ENCODE peak calls at places on chromosomes 2 and 18, in four cellular contexts. R is GM12878, D is K562, P is HepG2. J is an unnamed sample.

GRCh38 chr2:40421643-40422297 is 30.1 kb downstream of the SLC8A1 start:
- DNase-seq in R (no peak), D (no peak), P (no peak), J (no peak)

GRCh38 chr2:30301551-30301950 is 70.2 kb downstream of the LBH start:
- DNase-seq in R (no peak), D (no peak), P (no peak), J (no peak)

GRCh38 chr2:105313877-105314276 is 15.7 kb downstream of the TGFBRAP1 start:
- DNase-seq in R (no peak), D (no peak), P (no peak), J (no peak)

GRCh38 chr2:159106105-159106504 is 137.7 kb downstream of the TANC1 start:
- DNase-seq in R (no peak), D (no peak), P (no peak), J (no peak)

GRCh38 chr2:28736034-28736433 is 15.6 kb upstream of the PPP1CB start:
- DNase-seq in R (no peak), D (no peak), P (no peak), J (no peak)

GRCh38 chr2:162989507-162989906 is 150.9 kb upstream of the KCNH7 start:
- DNase-seq in R (no peak), D (no peak), P (no peak), J (peak)

GRCh38 chr2:206876176-206876575 is 63.1 kb upstream of the CPO start:
- DNase-seq in R (no peak), D (no peak), P (no peak), J (no peak)

GRCh38 chr2:149258531-149258930 is 71.9 kb upstream of the LYPD6 start:
- DNase-seq in R (no peak), D (no peak), P (no peak), J (no peak)

GRCh38 chr2:58890865-58891525 is 649.9 kb upstream of the FANCL start:
- DNase-seq in R (no peak), D (no peak), P (no peak), J (no peak)

GRCh38 chr2:15195723-15196270 is 365.3 kb downstream of the NBAS start:
- DNase-seq in R (no peak), D (no peak), P (no peak), J (no peak)

GRCh38 chr2:21916934-21917522 is 793.3 kb downstream of the TDRD15 start:
- DNase-seq in R (no peak), D (no peak), P (no peak), J (no peak)

GRCh38 chr2:206611191-206611590 is 31.1 kb upstream of the FAM237A start:
- DNase-seq in R (no peak), D (no peak), P (no peak), J (no peak)

GRCh38 chr18:74139888-74140287 is 7.7 kb downstream of the FBXO15 start:
- DNase-seq in R (no peak), D (peak), P (no peak), J (no peak)

GRCh38 chr18:9708057-9708881 is at the start of gene RAB31:
- DNase-seq in R (no peak), D (peak), P (no peak), J (peak)

GRCh38 chr2:136247204-136247990 is 129.4 kb upstream of the CXCR4 start:
- DNase-seq in R (no peak), D (no peak), P (no peak), J (no peak)

GRCh38 chr18:13216092-13216582 is 2.4 kb upstream of the LDLRAD4 start:
- DNase-seq in R (peak), D (no peak), P (peak), J (peak)

GRCh38 chr2:135043345-135043744 is 3.9 kb downstream of the MAP3K19 start:
- DNase-seq in R (no peak), D (peak), P (no peak), J (no peak)

GRCh38 chr2:70686577-70687460 is 81.2 kb downstream of the ADD2 start:
- DNase-seq in R (no peak), D (peak), P (peak), J (peak)

GRCh38 chr2:204431529-204431928 is 113.7 kb upstream of the PARD3B start:
- DNase-seq in R (no peak), D (no peak), P (no peak), J (no peak)

GRCh38 chr2:119700866-119701265 is 21.9 kb downstream of the TMEM177 start:
- DNase-seq in R (no peak), D (no peak), P (no peak), J (no peak)

GRCh38 chr2:121340926-121341325 is 55.9 kb upstream of the TFCP2L1 start:
- DNase-seq in R (no peak), D (peak), P (no peak), J (no peak)

GRCh38 chr2:154960802-154961583 is 262.5 kb downstream of the KCNJ3 start:
- DNase-seq in R (peak), D (no peak), P (no peak), J (no peak)

GRCh38 chr2:54411801-54412354 is 44.2 kb upstream of the SPTBN1 start:
- DNase-seq in R (no peak), D (no peak), P (no peak), J (peak)

GRCh38 chr2:207952564-207953345 is 72.6 kb downstream of the PLEKHM3 start:
- DNase-seq in R (no peak), D (no peak), P (no peak), J (no peak)

GRCh38 chr18:68972176-68972575 is 174.3 kb downstream of the CCDC102B start:
- DNase-seq in R (no peak), D (no peak), P (no peak), J (no peak)

GRCh38 chr2:144886847-144887246 is 366.9 kb upstream of the ZEB2 start:
- DNase-seq in R (no peak), D (no peak), P (no peak), J (no peak)

GRCh38 chr2:147181351-147182029 is 663.3 kb upstream of the ACVR2A start:
- DNase-seq in R (peak), D (no peak), P (no peak), J (no peak)

GRCh38 chr2:134181219-134181618 is 72.7 kb upstream of the MGAT5 start:
- DNase-seq in R (peak), D (no peak), P (no peak), J (no peak)

GRCh38 chr2:42810971-42811865 is 18.8 kb upstream of the HAAO start:
- DNase-seq in R (no peak), D (no peak), P (peak), J (peak)

GRCh38 chr2:44635725-44636124 is 274.0 kb downstream of the CAMKMT start:
- DNase-seq in R (no peak), D (no peak), P (no peak), J (no peak)

GRCh38 chr2:239247401-239248245 is 153.2 kb downstream of the HDAC4 start:
- DNase-seq in R (no peak), D (no peak), P (peak), J (no peak)

GRCh38 chr18:12574494-12575185 is 83.3 kb downstream of the SPIRE1 start:
- DNase-seq in R (no peak), D (no peak), P (no peak), J (no peak)

GRCh38 chr2:45013229-45014015 is 4.2 kb upstream of the SIX2 start:
- DNase-seq in R (no peak), D (no peak), P (no peak), J (no peak)

GRCh38 chr2:20593072-20594034 is 57.5 kb downstream of the HS1BP3 start:
- DNase-seq in R (no peak), D (peak), P (peak), J (no peak)

GRCh38 chr2:24147364-24147763 is 24.1 kb downstream of the FAM228B start:
- DNase-seq in R (no peak), D (no peak), P (no peak), J (no peak)

GRCh38 chr2:24158131-24158530 is 16.7 kb upstream of the FAM228A start:
- DNase-seq in R (no peak), D (no peak), P (peak), J (no peak)

GRCh38 chr2:24153478-24153877 is 21.4 kb upstream of the FAM228A start:
- DNase-seq in R (no peak), D (no peak), P (no peak), J (no peak)

DNA sequence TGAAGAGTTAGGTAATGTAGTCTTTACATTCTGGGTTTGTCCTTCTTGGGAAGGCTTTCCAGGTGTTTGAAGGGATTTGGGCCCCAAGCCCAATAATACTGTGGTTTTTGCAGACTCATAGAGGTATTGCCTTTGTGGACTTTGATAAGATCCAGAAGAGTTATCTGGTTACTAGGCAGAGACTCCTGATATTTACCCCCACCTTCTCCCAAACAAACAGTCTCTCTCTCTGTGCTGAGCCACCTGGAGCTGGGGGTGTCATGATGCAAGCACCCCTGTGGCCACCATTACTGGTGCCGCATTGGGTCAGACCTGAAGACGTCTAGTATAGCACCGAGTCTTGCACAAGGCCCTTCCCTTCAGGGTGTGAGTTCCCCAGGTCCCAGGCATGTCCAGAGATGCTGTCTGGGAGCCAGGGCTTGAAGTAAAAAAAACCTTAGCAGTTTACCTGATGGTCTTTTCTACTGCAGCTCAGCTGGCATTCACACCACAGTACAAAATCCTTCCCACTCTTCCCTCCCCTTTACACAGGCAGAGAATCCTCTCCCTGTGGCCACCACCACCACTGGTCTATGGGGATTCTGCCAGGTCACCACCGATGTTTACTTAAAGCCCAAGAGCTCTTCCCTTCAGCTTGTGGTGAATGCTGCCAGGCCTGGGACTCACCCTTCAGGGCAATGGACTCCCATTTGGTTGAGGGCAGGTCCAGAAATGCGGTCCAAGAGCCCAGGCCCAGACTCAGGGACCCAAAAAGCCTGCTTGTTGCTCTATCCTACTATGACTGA is 22.2 kb upstream of the FAM228A start:
- DNase-seq in R (no peak), D (no peak), P (peak), J (no peak)
- TF ChIP-seq FOXM1 in R (no peak), D (no peak), P (no peak), J (no peak)

GRCh38 chr2:82234283-82234682 is 1929.7 kb upstream of the LRRTM1 start:
- DNase-seq in R (no peak), D (no peak), P (no peak), J (no peak)

DNA sequence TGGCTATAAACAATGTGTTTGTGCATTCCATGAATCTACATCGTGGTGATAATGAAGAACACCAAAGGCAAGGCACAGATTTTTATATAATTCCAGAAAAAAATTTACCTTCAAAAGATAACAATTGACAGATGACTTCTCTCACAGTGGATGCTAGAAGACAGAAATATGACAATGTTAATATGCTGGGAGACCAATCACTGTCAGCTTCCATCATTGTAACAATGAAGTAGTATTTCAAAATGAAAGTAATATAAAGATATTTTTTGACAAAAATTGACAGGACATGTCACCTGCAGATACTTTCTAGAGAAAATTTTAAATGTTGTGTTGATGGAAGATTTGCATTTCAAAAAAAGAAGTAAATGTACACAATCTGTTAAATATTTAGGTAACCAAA is 1925.9 kb upstream of the LRRTM1 start:
- DNase-seq in R (no peak), D (no peak), P (no peak), J (no peak)
- TF ChIP-seq TARDBP in R (no peak), D (no peak), P (no peak), J (no peak)

GRCh38 chr2:1858733-1859132 is 114.4 kb upstream of the PXDN start:
- DNase-seq in R (no peak), D (no peak), P (no peak), J (no peak)

GRCh38 chr2:1854747-1855146 is 110.4 kb upstream of the PXDN start:
- DNase-seq in R (no peak), D (peak), P (no peak), J (peak)

GRCh38 chr2:1856481-1856880 is 112.2 kb upstream of the PXDN start:
- DNase-seq in R (no peak), D (no peak), P (no peak), J (no peak)

GRCh38 chr2:1856922-1857321 is 112.6 kb upstream of the PXDN start:
- DNase-seq in R (no peak), D (peak), P (no peak), J (no peak)

DNA sequence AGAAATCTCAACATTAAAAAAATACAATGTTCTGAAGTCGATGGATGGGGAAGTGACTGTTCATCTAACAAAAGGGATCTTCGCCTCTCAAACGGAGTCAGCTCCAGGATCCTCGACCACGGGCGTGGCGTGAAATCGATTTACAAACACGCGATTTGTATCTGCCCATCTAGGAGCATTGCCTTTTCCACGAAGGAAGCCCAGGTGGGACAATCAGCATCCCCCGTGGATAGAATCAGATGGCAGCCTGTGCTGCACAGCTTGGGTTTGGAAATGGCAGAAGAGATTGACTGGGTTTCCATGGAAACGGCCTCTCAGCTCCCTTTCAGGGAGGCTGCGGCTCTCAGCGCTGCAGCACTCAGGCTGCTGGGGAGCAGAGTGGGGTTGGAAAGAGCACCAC is 110.8 kb upstream of the PXDN start:
- DNase-seq in R (no peak), D (no peak), P (no peak), J (no peak)
- TF ChIP-seq BHLHE40 in R (no peak), D (no peak), P (no peak), J (no peak)

GRCh38 chr2:74894261-74895030 is 60.5 kb downstream of the HK2 start:
- DNase-seq in R (no peak), D (no peak), P (no peak), J (no peak)
- TF ChIP-seq FOXM1 in R (no peak), D (no peak), P (no peak), J (no peak)

DNA sequence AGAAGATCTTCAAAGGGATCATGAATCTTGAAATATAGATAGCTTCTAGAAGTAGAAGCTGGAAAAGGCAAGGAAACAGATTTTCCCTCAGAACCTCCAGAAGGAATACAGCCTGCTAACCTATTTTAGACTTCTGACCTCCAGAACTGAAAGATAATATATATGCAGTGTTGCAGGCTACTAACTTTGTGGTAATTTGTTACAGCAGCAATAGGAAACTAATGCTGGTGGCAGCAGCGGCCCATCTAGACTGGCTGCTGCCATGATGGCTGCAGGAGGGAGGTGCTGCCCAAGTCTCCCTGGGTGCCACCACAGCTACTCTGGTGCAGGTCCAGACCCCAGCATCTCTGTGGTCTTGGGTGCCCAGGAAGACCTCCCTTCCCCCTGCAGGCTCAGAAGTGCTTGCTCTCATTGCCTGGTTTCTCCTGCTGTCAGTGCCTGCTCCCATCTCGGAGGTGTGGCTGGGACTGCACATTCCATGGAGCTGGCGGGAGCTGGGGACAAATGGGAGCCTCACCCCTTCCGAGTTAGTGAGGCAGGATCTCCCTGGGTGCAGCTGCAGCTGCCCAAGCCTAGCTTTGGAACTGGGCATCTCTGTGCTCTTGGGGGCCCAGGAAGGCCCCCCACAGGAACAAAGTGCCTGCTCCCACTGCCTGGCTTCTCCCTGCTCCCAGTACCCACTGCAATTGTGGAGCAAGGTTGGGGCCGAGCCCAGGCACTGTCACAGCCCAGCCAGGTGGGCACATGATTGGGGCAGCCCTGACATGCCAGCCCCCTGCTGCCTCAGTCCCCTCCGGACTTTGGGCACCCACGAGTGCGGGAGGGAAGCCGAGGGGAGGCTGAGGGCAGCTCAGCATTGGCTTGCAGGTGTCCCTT is 18.1 kb upstream of the CCDC88A start:
- DNase-seq in R (no peak), D (no peak), P (no peak), J (no peak)
- TF ChIP-seq TARDBP in R (no peak), D (no peak), P (no peak), J (no peak)

DNA sequence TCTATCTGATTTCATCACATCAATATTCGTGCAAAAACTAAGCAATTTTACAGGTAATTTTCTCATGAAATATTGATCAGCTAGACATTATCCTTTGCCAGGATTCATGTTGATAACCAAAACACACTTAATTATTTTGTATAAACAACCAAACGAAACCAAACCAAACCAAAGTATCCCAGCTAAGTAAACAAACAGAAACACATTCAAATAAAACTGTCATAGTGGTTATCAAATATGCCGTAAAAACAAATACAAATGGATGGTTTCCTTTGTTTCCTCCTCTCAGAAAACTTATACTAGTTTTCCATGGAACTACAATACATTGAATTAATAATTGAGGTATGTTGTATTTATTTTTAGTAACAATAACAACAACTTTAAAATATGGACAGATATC is 777.4 kb downstream of the DSC3 start:
- DNase-seq in R (no peak), D (no peak), P (no peak), J (no peak)
- TF ChIP-seq BHLHE40 in R (no peak), D (no peak), P (no peak), J (no peak)

GRCh38 chr2:101830146-101830545 is 132.6 kb downstream of the MAP4K4 start:
- DNase-seq in R (no peak), D (no peak), P (no peak), J (no peak)
- TF ChIP-seq FOXM1 in R (no peak), D (no peak), P (no peak), J (no peak)

GRCh38 chr18:21513292-21513691 is 87.2 kb downstream of the ESCO1 start:
- DNase-seq in R (no peak), D (no peak), P (no peak), J (no peak)
- TF ChIP-seq TARDBP in R (no peak), D (no peak), P (no peak), J (no peak)

GRCh38 chr2:620456-621302 is 56.5 kb downstream of the TMEM18 start:
- DNase-seq in R (no peak), D (no peak), P (no peak), J (no peak)
- TF ChIP-seq BHLHE40 in R (no peak), D (no peak), P (no peak), J (no peak)

DNA sequence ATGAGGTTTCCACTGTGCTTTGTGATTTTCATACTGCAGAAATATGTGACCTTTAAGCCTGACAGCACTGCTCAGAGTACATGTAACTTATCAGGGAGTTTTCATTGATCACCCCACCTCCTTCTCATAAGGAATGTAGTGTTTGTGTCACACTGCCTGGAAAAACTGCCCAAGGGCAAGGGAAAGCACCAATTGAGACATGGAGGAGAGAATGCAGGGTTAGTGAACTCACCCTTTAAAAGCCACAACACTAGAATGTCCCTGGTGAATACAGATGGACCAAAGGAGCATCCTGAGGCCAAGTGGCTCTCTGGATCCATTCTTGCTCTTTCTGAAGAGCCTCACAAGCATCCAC is 147.2 kb upstream of the SPATS2L start:
- DNase-seq in R (no peak), D (no peak), P (no peak), J (no peak)
- TF ChIP-seq FOXM1 in R (no peak), D (no peak), P (no peak), J (no peak)